ENCODE peak calls at places on chromosomes 16 and 17, in ten cellular contexts. One of them, this sample, is unnamed.

GRCh38 chr16:79217375-79218011 is 383.0 kb downstream of the MAF start:
- DNase-seq in body of pancreas: no peak
- DNase-seq in transverse colon: no peak
- DNase-seq in breast epithelium: no peak
- DNase-seq in A549: no peak
- DNase-seq in HCT116: no peak
- DNase-seq in IMR-90: no peak
- DNase-seq in ovary: no peak
- DNase-seq in stomach: no peak
- DNase-seq in Peyer's patch: no peak
- DNase-seq in this sample: no peak

GRCh38 chr16:21163576-21163975 is 5.1 kb downstream of the LDAF1 start:
- DNase-seq in stomach: no peak
- DNase-seq in Peyer's patch: no peak
- DNase-seq in HCT116: no peak
- DNase-seq in body of pancreas: no peak
- DNase-seq in ovary: no peak
- DNase-seq in A549: no peak
- DNase-seq in breast epithelium: no peak
- DNase-seq in transverse colon: no peak
- DNase-seq in IMR-90: no peak
- DNase-seq in this sample: no peak

GRCh38 chr17:82974136-82974952 is 105.1 kb upstream of the METRNL start:
- DNase-seq in A549: no peak
- DNase-seq in HCT116: no peak
- DNase-seq in IMR-90: no peak
- DNase-seq in breast epithelium: no peak
- DNase-seq in Peyer's patch: no peak
- DNase-seq in transverse colon: no peak
- DNase-seq in ovary: no peak
- DNase-seq in stomach: no peak
- DNase-seq in body of pancreas: peak; percentile 58
- DNase-seq in this sample: no peak

GRCh38 chr16:67101683-67102082 is 8.1 kb upstream of the PHAF1 start:
- DNase-seq in IMR-90: peak; percentile 72
- DNase-seq in A549: no peak
- DNase-seq in transverse colon: no peak
- DNase-seq in breast epithelium: no peak
- DNase-seq in Peyer's patch: no peak
- DNase-seq in HCT116: no peak
- DNase-seq in ovary: no peak
- DNase-seq in body of pancreas: no peak
- DNase-seq in stomach: no peak
- DNase-seq in this sample: no peak

GRCh38 chr17:42113293-42114069 is 967 bp upstream of the DHX58 start:
- DNase-seq in stomach: no peak
- DNase-seq in transverse colon: no peak
- DNase-seq in HCT116: no peak
- DNase-seq in body of pancreas: no peak
- DNase-seq in breast epithelium: no peak
- DNase-seq in IMR-90: no peak
- DNase-seq in A549: no peak
- DNase-seq in Peyer's patch: no peak
- DNase-seq in ovary: no peak
- DNase-seq in this sample: no peak

GRCh38 chr16:70701998-70702397 is 16.1 kb upstream of the MTSS2 start:
- DNase-seq in breast epithelium: no peak
- DNase-seq in stomach: no peak
- DNase-seq in ovary: no peak
- DNase-seq in IMR-90: no peak
- DNase-seq in HCT116: no peak
- DNase-seq in Peyer's patch: no peak
- DNase-seq in A549: no peak
- DNase-seq in transverse colon: no peak
- DNase-seq in body of pancreas: no peak
- DNase-seq in this sample: no peak

GRCh38 chr17:6478486-6478885 is 34.2 kb downstream of the PIMREG start:
- DNase-seq in stomach: no peak
- DNase-seq in body of pancreas: no peak
- DNase-seq in A549: no peak
- DNase-seq in HCT116: no peak
- DNase-seq in ovary: no peak
- DNase-seq in Peyer's patch: no peak
- DNase-seq in transverse colon: no peak
- DNase-seq in IMR-90: no peak
- DNase-seq in breast epithelium: no peak
- DNase-seq in this sample: no peak

GRCh38 chr16:5025171-5025632 is 8.5 kb downstream of the NAGPA start:
- DNase-seq in HCT116: no peak
- DNase-seq in A549: peak; percentile 46
- DNase-seq in breast epithelium: no peak
- DNase-seq in body of pancreas: no peak
- DNase-seq in transverse colon: peak; percentile 34
- DNase-seq in IMR-90: no peak
- DNase-seq in stomach: peak; percentile 49
- DNase-seq in ovary: peak; percentile 46
- DNase-seq in Peyer's patch: no peak
- DNase-seq in this sample: no peak

GRCh38 chr17:29292071-29292991 is 1.6 kb downstream of the NUFIP2 start:
- DNase-seq in HCT116: no peak
- DNase-seq in A549: peak; percentile 54
- DNase-seq in transverse colon: peak; percentile 72
- DNase-seq in IMR-90: peak; percentile 15
- DNase-seq in body of pancreas: peak; percentile 67
- DNase-seq in Peyer's patch: peak; percentile 79
- DNase-seq in breast epithelium: peak; percentile 59
- DNase-seq in stomach: peak; percentile 58
- DNase-seq in ovary: peak; percentile 75
- DNase-seq in this sample: peak; percentile 77

GRCh38 chr17:29291163-29291752 is 2.7 kb downstream of the NUFIP2 start:
- DNase-seq in breast epithelium: no peak
- DNase-seq in Peyer's patch: no peak
- DNase-seq in ovary: no peak
- DNase-seq in A549: peak; percentile 79
- DNase-seq in stomach: no peak
- DNase-seq in HCT116: peak; percentile 40
- DNase-seq in transverse colon: no peak
- DNase-seq in IMR-90: peak; percentile 77
- DNase-seq in body of pancreas: peak; percentile 43
- DNase-seq in this sample: no peak

GRCh38 chr17:29294580-29294900 is 592 bp upstream of the NUFIP2 start:
- DNase-seq in Peyer's patch: no peak
- DNase-seq in ovary: no peak
- DNase-seq in IMR-90: no peak
- DNase-seq in HCT116: no peak
- DNase-seq in transverse colon: no peak
- DNase-seq in A549: no peak
- DNase-seq in stomach: no peak
- DNase-seq in body of pancreas: no peak
- DNase-seq in breast epithelium: no peak
- DNase-seq in this sample: no peak

GRCh38 chr17:29293890-29294579 is at the start of gene NUFIP2:
- DNase-seq in ovary: peak; percentile 99
- DNase-seq in A549: peak; percentile 100
- DNase-seq in stomach: peak; percentile 100
- DNase-seq in transverse colon: peak; percentile 100
- DNase-seq in IMR-90: peak; percentile 98
- DNase-seq in breast epithelium: peak; percentile 99
- DNase-seq in Peyer's patch: peak; percentile 99
- DNase-seq in HCT116: peak; percentile 96
- DNase-seq in body of pancreas: peak; percentile 100
- DNase-seq in this sample: peak; percentile 100

DNA sequence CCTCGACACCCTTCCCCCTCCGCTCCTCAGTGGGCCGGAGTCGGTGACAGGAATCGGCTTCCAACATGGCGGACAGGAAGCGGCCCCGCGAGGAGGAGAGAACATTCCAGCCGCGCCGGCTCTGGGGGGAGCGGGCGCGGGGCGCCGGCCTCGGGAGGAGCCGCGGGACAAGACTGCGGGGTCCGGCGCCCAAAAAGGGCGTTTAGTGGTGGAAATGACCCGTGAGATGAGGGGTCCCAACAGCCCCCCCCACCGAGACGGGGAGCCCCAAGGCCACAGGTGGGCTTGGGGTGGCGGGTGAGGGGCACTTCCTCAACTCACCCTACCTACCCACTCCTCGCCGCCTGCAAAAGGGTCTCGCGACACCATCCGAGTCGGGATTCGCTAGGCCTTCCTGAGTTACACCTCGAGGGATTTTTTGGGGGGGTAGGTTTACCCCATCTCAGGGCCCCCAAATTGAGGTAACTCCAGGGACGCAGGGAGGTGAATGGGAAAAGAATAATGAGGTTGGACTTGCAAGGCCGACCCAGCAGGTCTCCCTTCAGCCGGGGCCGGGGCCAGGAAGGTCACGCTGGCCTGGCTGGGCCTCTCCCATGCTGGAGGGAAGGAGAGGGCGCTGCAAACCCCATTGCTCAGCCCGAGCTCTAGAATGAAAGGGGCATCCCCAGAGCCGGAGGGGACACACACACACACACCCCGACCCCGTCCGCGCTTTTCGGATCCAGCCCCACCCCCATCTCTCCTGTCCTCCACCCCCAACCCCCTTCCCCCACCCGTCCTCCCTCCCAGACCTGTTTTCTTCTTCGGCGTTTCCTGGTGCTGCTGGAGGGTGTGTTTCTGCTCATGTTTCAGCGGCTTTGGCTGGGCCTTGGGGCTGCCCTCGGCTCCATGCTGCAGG is 707 bp downstream of the NUFIP2 start:
- DNase-seq in breast epithelium: peak; percentile 44
- DNase-seq in IMR-90: peak; percentile 34
- DNase-seq in ovary: peak; percentile 72
- DNase-seq in stomach: peak; percentile 61
- DNase-seq in transverse colon: peak; percentile 67
- DNase-seq in HCT116: no peak
- DNase-seq in body of pancreas: peak; percentile 72
- DNase-seq in Peyer's patch: peak; percentile 62
- DNase-seq in A549: peak; percentile 61
- DNase-seq in this sample: peak; percentile 87
- TF ChIP-seq POLR2A in breast epithelium: no peak
- TF ChIP-seq POLR2A in IMR-90: no peak
- TF ChIP-seq POLR2A in ovary: no peak
- TF ChIP-seq POLR2A in stomach: no peak
- TF ChIP-seq POLR2A in transverse colon: peak; percentile 13
- TF ChIP-seq POLR2A in HCT116: no peak
- TF ChIP-seq POLR2A in body of pancreas: no peak
- TF ChIP-seq POLR2A in Peyer's patch: no peak
- TF ChIP-seq POLR2A in A549: no peak
- TF ChIP-seq POLR2A in this sample: no peak

GRCh38 chr17:79936661-79937434 is 97.6 kb upstream of the CBX4 start:
- DNase-seq in transverse colon: no peak
- DNase-seq in Peyer's patch: peak; percentile 31
- DNase-seq in body of pancreas: no peak
- DNase-seq in ovary: no peak
- DNase-seq in IMR-90: no peak
- DNase-seq in stomach: no peak
- DNase-seq in A549: no peak
- DNase-seq in HCT116: no peak
- DNase-seq in breast epithelium: no peak
- DNase-seq in this sample: no peak

GRCh38 chr17:79934653-79934970 is 95.4 kb upstream of the CBX4 start:
- DNase-seq in breast epithelium: no peak
- DNase-seq in stomach: no peak
- DNase-seq in HCT116: no peak
- DNase-seq in Peyer's patch: no peak
- DNase-seq in ovary: no peak
- DNase-seq in IMR-90: no peak
- DNase-seq in A549: no peak
- DNase-seq in transverse colon: no peak
- DNase-seq in body of pancreas: no peak
- DNase-seq in this sample: no peak

GRCh38 chr17:79935845-79936470 is 96.7 kb upstream of the CBX4 start:
- DNase-seq in IMR-90: no peak
- DNase-seq in transverse colon: no peak
- DNase-seq in breast epithelium: no peak
- DNase-seq in HCT116: no peak
- DNase-seq in A549: no peak
- DNase-seq in stomach: no peak
- DNase-seq in Peyer's patch: no peak
- DNase-seq in ovary: no peak
- DNase-seq in body of pancreas: no peak
- DNase-seq in this sample: no peak

GRCh38 chr17:79933863-79934652 is 94.8 kb upstream of the CBX4 start:
- DNase-seq in ovary: no peak
- DNase-seq in Peyer's patch: peak; percentile 20
- DNase-seq in IMR-90: peak; percentile 26
- DNase-seq in stomach: peak; percentile 71
- DNase-seq in transverse colon: peak; percentile 73
- DNase-seq in HCT116: no peak
- DNase-seq in A549: peak; percentile 58
- DNase-seq in body of pancreas: peak; percentile 43
- DNase-seq in breast epithelium: no peak
- DNase-seq in this sample: no peak

GRCh38 chr17:79935197-79935844 is 96.1 kb upstream of the CBX4 start:
- DNase-seq in IMR-90: no peak
- DNase-seq in Peyer's patch: no peak
- DNase-seq in body of pancreas: no peak
- DNase-seq in ovary: no peak
- DNase-seq in transverse colon: no peak
- DNase-seq in HCT116: no peak
- DNase-seq in breast epithelium: no peak
- DNase-seq in stomach: no peak
- DNase-seq in A549: no peak
- DNase-seq in this sample: no peak
- H3K4me3 ChIP-seq in IMR-90: no peak overlapping the region
- H3K4me3 ChIP-seq in Peyer's patch: no peak overlapping the region
- H3K4me3 ChIP-seq in body of pancreas: no peak overlapping the region
- H3K4me3 ChIP-seq in ovary: no peak overlapping the region
- H3K4me3 ChIP-seq in transverse colon: no peak overlapping the region
- H3K4me3 ChIP-seq in HCT116: no peak overlapping the region
- H3K4me3 ChIP-seq in breast epithelium: no peak overlapping the region
- H3K4me3 ChIP-seq in stomach: no peak overlapping the region
- H3K4me3 ChIP-seq in A549: no peak overlapping the region
- H3K4me3 ChIP-seq in this sample: no peak overlapping the region

GRCh38 chr17:45171338-45172231 is 9.9 kb downstream of the HEXIM2 start:
- DNase-seq in body of pancreas: peak; percentile 58
- DNase-seq in IMR-90: no peak
- DNase-seq in ovary: peak; percentile 32
- DNase-seq in breast epithelium: peak; percentile 76
- DNase-seq in Peyer's patch: no peak
- DNase-seq in HCT116: no peak
- DNase-seq in A549: peak; percentile 96
- DNase-seq in transverse colon: peak; percentile 55
- DNase-seq in stomach: peak; percentile 27
- DNase-seq in this sample: no peak
- TF ChIP-seq POLR2A in body of pancreas: peak; percentile 25
- TF ChIP-seq POLR2A in IMR-90: no peak
- TF ChIP-seq POLR2A in ovary: no peak
- TF ChIP-seq POLR2A in breast epithelium: peak; percentile 17
- TF ChIP-seq POLR2A in Peyer's patch: no peak
- TF ChIP-seq POLR2A in HCT116: no peak
- TF ChIP-seq POLR2A in A549: peak; percentile 49
- TF ChIP-seq POLR2A in transverse colon: no peak
- TF ChIP-seq POLR2A in stomach: no peak
- TF ChIP-seq POLR2A in this sample: no peak

GRCh38 chr17:45895304-45895968 is 1.1 kb downstream of the MAPT start:
- DNase-seq in HCT116: no peak
- DNase-seq in ovary: peak; percentile 27
- DNase-seq in breast epithelium: no peak
- DNase-seq in stomach: no peak
- DNase-seq in transverse colon: no peak
- DNase-seq in A549: peak; percentile 47
- DNase-seq in IMR-90: no peak
- DNase-seq in body of pancreas: no peak
- DNase-seq in Peyer's patch: no peak
- DNase-seq in this sample: no peak

GRCh38 chr17:45895969-45896793 is 1.8 kb downstream of the MAPT start:
- DNase-seq in transverse colon: no peak
- DNase-seq in HCT116: no peak
- DNase-seq in Peyer's patch: no peak
- DNase-seq in stomach: no peak
- DNase-seq in ovary: no peak
- DNase-seq in body of pancreas: no peak
- DNase-seq in IMR-90: no peak
- DNase-seq in A549: peak; percentile 45
- DNase-seq in breast epithelium: no peak
- DNase-seq in this sample: no peak

GRCh38 chr17:45900136-45900535 is 5.8 kb downstream of the MAPT start:
- DNase-seq in stomach: no peak
- DNase-seq in breast epithelium: peak; percentile 24
- DNase-seq in transverse colon: no peak
- DNase-seq in Peyer's patch: no peak
- DNase-seq in A549: no peak
- DNase-seq in ovary: no peak
- DNase-seq in body of pancreas: no peak
- DNase-seq in IMR-90: no peak
- DNase-seq in HCT116: no peak
- DNase-seq in this sample: no peak

GRCh38 chr17:45894022-45894784 is at the start of gene MAPT:
- DNase-seq in stomach: peak; percentile 90
- DNase-seq in Peyer's patch: peak; percentile 60
- DNase-seq in ovary: peak; percentile 93
- DNase-seq in A549: peak; percentile 97
- DNase-seq in HCT116: peak; percentile 93
- DNase-seq in body of pancreas: peak; percentile 93
- DNase-seq in transverse colon: peak; percentile 88
- DNase-seq in IMR-90: peak; percentile 88
- DNase-seq in breast epithelium: peak; percentile 78
- DNase-seq in this sample: peak; percentile 96

DNA sequence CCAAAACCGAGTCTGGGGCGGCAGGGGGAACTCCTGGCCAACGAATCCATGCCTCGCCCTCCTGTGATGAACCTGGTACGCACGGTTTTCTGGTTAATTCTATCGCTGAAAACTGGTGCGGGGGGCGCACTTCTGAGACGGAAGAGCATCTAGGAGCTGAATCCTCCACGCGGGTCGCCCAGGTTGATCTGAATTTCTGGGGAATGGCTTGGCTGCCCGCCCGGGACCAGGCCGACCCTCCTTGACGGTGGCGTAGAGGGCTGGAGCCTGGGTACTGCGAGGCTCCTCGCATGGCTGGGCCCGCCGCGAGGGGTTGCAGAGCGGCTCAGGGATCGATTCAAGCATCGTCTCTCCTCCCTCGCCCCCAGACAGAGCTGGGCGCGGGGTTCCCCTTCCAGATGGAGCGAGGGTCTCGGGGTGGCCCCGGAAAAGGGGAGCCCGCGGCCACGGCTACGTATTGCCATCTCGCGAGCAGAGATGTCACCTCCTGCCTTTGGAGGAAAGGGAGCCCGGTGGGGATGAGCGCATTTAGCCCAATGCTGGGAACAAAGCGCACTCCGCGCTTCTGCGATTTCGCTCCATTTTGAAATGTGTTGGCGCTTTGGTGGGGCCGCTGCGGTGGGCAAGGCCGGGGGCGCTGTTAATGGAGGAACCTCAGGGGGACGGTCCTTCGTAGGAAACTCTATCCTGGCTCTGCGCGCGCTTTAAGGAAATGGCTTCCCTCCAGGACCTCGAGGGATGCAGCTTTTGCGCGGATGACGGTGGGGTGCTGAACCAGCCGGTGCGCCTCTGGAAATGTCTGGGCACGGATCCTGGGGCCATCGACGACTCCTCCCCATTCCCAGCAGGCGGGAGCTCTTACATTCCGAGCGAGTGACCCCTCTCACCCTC is 2.7 kb downstream of the MAPT start:
- DNase-seq in body of pancreas: no peak
- DNase-seq in transverse colon: no peak
- DNase-seq in A549: peak; percentile 49
- DNase-seq in Peyer's patch: no peak
- DNase-seq in HCT116: no peak
- DNase-seq in stomach: no peak
- DNase-seq in ovary: no peak
- DNase-seq in breast epithelium: no peak
- DNase-seq in IMR-90: no peak
- DNase-seq in this sample: no peak
- H3K4me3 ChIP-seq in body of pancreas: no peak overlapping the region
- H3K4me3 ChIP-seq in transverse colon: no peak overlapping the region
- H3K4me3 ChIP-seq in A549: peak overlapping the region; percentile 69
- H3K4me3 ChIP-seq in Peyer's patch: no peak overlapping the region
- H3K4me3 ChIP-seq in HCT116: no peak overlapping the region
- H3K4me3 ChIP-seq in stomach: no peak overlapping the region
- H3K4me3 ChIP-seq in ovary: no peak overlapping the region
- H3K4me3 ChIP-seq in breast epithelium: peak overlapping the region; percentile 96
- H3K4me3 ChIP-seq in IMR-90: no peak overlapping the region
- H3K4me3 ChIP-seq in this sample: no peak overlapping the region